ENCODE peak calls at places on chromosomes 4 and X, in nine cellular contexts. One of them, this sample, is unnamed.

GRCh38 chr4:118348886-118349285 is 3.9 kb downstream of the PRSS12 start:
- DNase-seq in foreskin fibroblast: no peak
- DNase-seq in left lung: no peak
- DNase-seq in mammary epithelial cell: peak
- DNase-seq in tibial artery: no peak
- DNase-seq in bronchial epithelial cell: peak
- DNase-seq in BE2C: no peak
- DNase-seq in osteoblast: no peak
- DNase-seq in AG04449: no peak
- DNase-seq in this sample: no peak

GRCh38 chr4:86661006-86661405 is 66.9 kb downstream of the PTPN13 start:
- DNase-seq in foreskin fibroblast: no peak
- DNase-seq in left lung: no peak
- DNase-seq in mammary epithelial cell: no peak
- DNase-seq in tibial artery: no peak
- DNase-seq in bronchial epithelial cell: peak
- DNase-seq in BE2C: no peak
- DNase-seq in osteoblast: peak
- DNase-seq in AG04449: no peak
- DNase-seq in this sample: no peak

GRCh38 chrX:74420194-74421035 is 878 bp upstream of the SLC16A2 start:
- DNase-seq in foreskin fibroblast: peak
- DNase-seq in left lung: peak
- DNase-seq in mammary epithelial cell: peak
- DNase-seq in tibial artery: peak
- DNase-seq in bronchial epithelial cell: peak
- DNase-seq in BE2C: peak
- DNase-seq in osteoblast: peak
- DNase-seq in AG04449: no peak
- DNase-seq in this sample: no peak

GRCh38 chrX:47620303-47620685 is 637 bp upstream of the SYN1 start:
- DNase-seq in foreskin fibroblast: no peak
- DNase-seq in left lung: no peak
- DNase-seq in mammary epithelial cell: no peak
- DNase-seq in tibial artery: no peak
- DNase-seq in bronchial epithelial cell: no peak
- DNase-seq in BE2C: no peak
- DNase-seq in osteoblast: no peak
- DNase-seq in AG04449: no peak
- DNase-seq in this sample: no peak

GRCh38 chr4:110615366-110616161 is 7.3 kb downstream of the PITX2 start:
- DNase-seq in foreskin fibroblast: no peak
- DNase-seq in left lung: peak
- DNase-seq in mammary epithelial cell: no peak
- DNase-seq in tibial artery: no peak
- DNase-seq in bronchial epithelial cell: no peak
- DNase-seq in BE2C: no peak
- DNase-seq in osteoblast: peak
- DNase-seq in AG04449: no peak
- DNase-seq in this sample: no peak

GRCh38 chr4:151302432-151302831 is 23.0 kb downstream of the SH3D19 start:
- DNase-seq in foreskin fibroblast: peak
- DNase-seq in left lung: no peak
- DNase-seq in mammary epithelial cell: no peak
- DNase-seq in tibial artery: no peak
- DNase-seq in bronchial epithelial cell: no peak
- DNase-seq in BE2C: no peak
- DNase-seq in osteoblast: no peak
- DNase-seq in AG04449: no peak
- DNase-seq in this sample: no peak

GRCh38 chrX:129433461-129433860 is 89.8 kb downstream of the SMARCA1 start:
- DNase-seq in foreskin fibroblast: no peak
- DNase-seq in left lung: no peak
- DNase-seq in mammary epithelial cell: no peak
- DNase-seq in tibial artery: no peak
- DNase-seq in bronchial epithelial cell: no peak
- DNase-seq in BE2C: no peak
- DNase-seq in osteoblast: peak
- DNase-seq in AG04449: no peak
- DNase-seq in this sample: no peak

GRCh38 chrX:103628386-103629290 is at the start of gene TCEAL1:
- DNase-seq in foreskin fibroblast: peak
- DNase-seq in left lung: peak
- DNase-seq in mammary epithelial cell: peak
- DNase-seq in tibial artery: peak
- DNase-seq in bronchial epithelial cell: no peak
- DNase-seq in BE2C: peak
- DNase-seq in osteoblast: no peak
- DNase-seq in AG04449: no peak
- DNase-seq in this sample: no peak

GRCh38 chr4:159105063-159105414 is 2.2 kb downstream of the RAPGEF2 start:
- DNase-seq in foreskin fibroblast: peak
- DNase-seq in left lung: no peak
- DNase-seq in mammary epithelial cell: peak
- DNase-seq in tibial artery: no peak
- DNase-seq in bronchial epithelial cell: peak
- DNase-seq in BE2C: no peak
- DNase-seq in osteoblast: peak
- DNase-seq in AG04449: no peak
- DNase-seq in this sample: no peak

GRCh38 chr4:17665346-17665745 is 50.9 kb downstream of the MED28 start:
- DNase-seq in foreskin fibroblast: no peak
- DNase-seq in left lung: no peak
- DNase-seq in mammary epithelial cell: no peak
- DNase-seq in tibial artery: no peak
- DNase-seq in bronchial epithelial cell: no peak
- DNase-seq in BE2C: no peak
- DNase-seq in osteoblast: no peak
- DNase-seq in AG04449: no peak
- DNase-seq in this sample: no peak

GRCh38 chrX:31658360-31658759 is 586.5 kb upstream of the FTHL17 start:
- DNase-seq in foreskin fibroblast: peak
- DNase-seq in left lung: no peak
- DNase-seq in mammary epithelial cell: no peak
- DNase-seq in tibial artery: no peak
- DNase-seq in bronchial epithelial cell: peak
- DNase-seq in BE2C: no peak
- DNase-seq in osteoblast: peak
- DNase-seq in AG04449: peak
- DNase-seq in this sample: no peak

GRCh38 chr4:133148690-133149363 is at the start of gene PCDH10:
- DNase-seq in foreskin fibroblast: peak
- DNase-seq in left lung: peak
- DNase-seq in mammary epithelial cell: peak
- DNase-seq in tibial artery: peak
- DNase-seq in bronchial epithelial cell: peak
- DNase-seq in BE2C: peak
- DNase-seq in osteoblast: peak
- DNase-seq in AG04449: peak
- DNase-seq in this sample: peak

GRCh38 chrX:21657318-21658151 is 595 bp downstream of the KLHL34 start:
- DNase-seq in foreskin fibroblast: no peak
- DNase-seq in left lung: peak
- DNase-seq in mammary epithelial cell: no peak
- DNase-seq in tibial artery: no peak
- DNase-seq in bronchial epithelial cell: no peak
- DNase-seq in BE2C: no peak
- DNase-seq in osteoblast: peak
- DNase-seq in AG04449: no peak
- DNase-seq in this sample: no peak

GRCh38 chr4:143083811-143084472 is 100.8 kb upstream of the USP38 start:
- DNase-seq in foreskin fibroblast: peak
- DNase-seq in left lung: no peak
- DNase-seq in mammary epithelial cell: no peak
- DNase-seq in tibial artery: no peak
- DNase-seq in bronchial epithelial cell: no peak
- DNase-seq in BE2C: no peak
- DNase-seq in osteoblast: no peak
- DNase-seq in AG04449: no peak
- DNase-seq in this sample: no peak

GRCh38 chr4:73438582-73439215 is 2.7 kb downstream of the AFP start:
- DNase-seq in foreskin fibroblast: peak
- DNase-seq in left lung: no peak
- DNase-seq in mammary epithelial cell: no peak
- DNase-seq in tibial artery: no peak
- DNase-seq in bronchial epithelial cell: no peak
- DNase-seq in BE2C: no peak
- DNase-seq in osteoblast: no peak
- DNase-seq in AG04449: no peak
- DNase-seq in this sample: no peak

GRCh38 chr4:5137226-5137625 is 85.9 kb downstream of the STK32B start:
- DNase-seq in foreskin fibroblast: no peak
- DNase-seq in left lung: no peak
- DNase-seq in mammary epithelial cell: no peak
- DNase-seq in tibial artery: no peak
- DNase-seq in bronchial epithelial cell: no peak
- DNase-seq in BE2C: no peak
- DNase-seq in osteoblast: no peak
- DNase-seq in AG04449: no peak
- DNase-seq in this sample: no peak

GRCh38 chr4:56684320-56684719 is 3.2 kb upstream of the HOPX start:
- DNase-seq in foreskin fibroblast: peak
- DNase-seq in left lung: no peak
- DNase-seq in mammary epithelial cell: peak
- DNase-seq in tibial artery: no peak
- DNase-seq in bronchial epithelial cell: peak
- DNase-seq in BE2C: no peak
- DNase-seq in osteoblast: no peak
- DNase-seq in AG04449: no peak
- DNase-seq in this sample: no peak

GRCh38 chr4:6701371-6701770 is 7.7 kb downstream of the S100P start:
- DNase-seq in foreskin fibroblast: no peak
- DNase-seq in left lung: no peak
- DNase-seq in mammary epithelial cell: no peak
- DNase-seq in tibial artery: no peak
- DNase-seq in bronchial epithelial cell: no peak
- DNase-seq in BE2C: no peak
- DNase-seq in osteoblast: peak
- DNase-seq in AG04449: no peak
- DNase-seq in this sample: no peak

GRCh38 chrX:80747832-80748231 is 61.8 kb downstream of the BRWD3 start:
- DNase-seq in foreskin fibroblast: peak
- DNase-seq in left lung: no peak
- DNase-seq in mammary epithelial cell: peak
- DNase-seq in tibial artery: no peak
- DNase-seq in bronchial epithelial cell: peak
- DNase-seq in BE2C: no peak
- DNase-seq in osteoblast: no peak
- DNase-seq in AG04449: no peak
- DNase-seq in this sample: no peak

GRCh38 chrX:66035667-66036066 is 4.2 kb downstream of the VSIG4 start:
- DNase-seq in foreskin fibroblast: no peak
- DNase-seq in left lung: no peak
- DNase-seq in mammary epithelial cell: no peak
- DNase-seq in tibial artery: no peak
- DNase-seq in bronchial epithelial cell: no peak
- DNase-seq in BE2C: no peak
- DNase-seq in osteoblast: no peak
- DNase-seq in AG04449: no peak
- DNase-seq in this sample: no peak

GRCh38 chrX:82218361-82218760 is 1016.5 kb downstream of the SH3BGRL start:
- DNase-seq in foreskin fibroblast: no peak
- DNase-seq in left lung: no peak
- DNase-seq in mammary epithelial cell: peak
- DNase-seq in tibial artery: no peak
- DNase-seq in bronchial epithelial cell: peak
- DNase-seq in BE2C: no peak
- DNase-seq in osteoblast: no peak
- DNase-seq in AG04449: no peak
- DNase-seq in this sample: peak

DNA sequence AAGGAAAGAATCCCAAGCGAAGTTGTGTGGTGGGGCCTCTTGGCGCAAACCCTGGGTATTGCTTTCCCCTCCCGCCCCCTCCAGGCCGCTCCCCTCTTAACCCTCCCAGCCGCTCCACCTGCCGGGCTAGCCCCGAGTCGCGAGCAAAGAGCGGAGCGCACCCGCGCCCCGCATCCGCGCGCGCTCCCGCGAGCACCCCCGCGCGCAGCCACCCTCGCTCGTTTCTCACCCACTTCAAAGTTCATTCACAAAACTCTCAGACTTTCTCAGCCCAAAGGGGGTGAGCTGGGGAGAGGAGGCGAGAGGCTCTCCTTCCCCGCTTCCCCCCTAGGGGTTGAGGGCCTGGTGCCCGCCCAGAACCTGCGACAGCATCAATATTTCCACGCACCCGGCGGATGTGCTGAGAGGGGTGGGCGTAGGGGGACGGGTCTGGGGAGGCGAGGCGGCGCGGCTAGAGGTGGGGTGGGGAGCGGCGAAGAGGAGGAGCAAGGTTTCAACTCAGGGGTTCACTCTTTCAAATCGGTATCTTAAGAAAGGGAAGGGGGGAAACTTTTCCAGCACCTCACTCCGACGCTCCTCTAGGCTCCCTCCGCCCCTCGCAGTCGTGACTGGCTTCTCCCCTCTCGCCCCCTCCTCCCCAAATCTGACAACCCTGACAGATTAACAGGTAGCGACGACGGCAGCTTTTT is 1.8 kb downstream of the MAML3 start:
- DNase-seq in foreskin fibroblast: peak
- DNase-seq in left lung: peak
- DNase-seq in mammary epithelial cell: no peak
- DNase-seq in tibial artery: no peak
- DNase-seq in bronchial epithelial cell: no peak
- DNase-seq in BE2C: peak
- DNase-seq in osteoblast: peak
- DNase-seq in AG04449: no peak
- DNase-seq in this sample: no peak
- TF ChIP-seq CTCF in foreskin fibroblast: peak
- TF ChIP-seq CTCF in left lung: no peak
- TF ChIP-seq CTCF in mammary epithelial cell: no peak
- TF ChIP-seq CTCF in tibial artery: peak
- TF ChIP-seq CTCF in bronchial epithelial cell: peak
- TF ChIP-seq CTCF in BE2C: peak
- TF ChIP-seq CTCF in osteoblast: peak
- TF ChIP-seq CTCF in AG04449: peak
- TF ChIP-seq CTCF in this sample: peak

GRCh38 chrX:154068560-154068959 is 29.0 kb downstream of the MECP2 start:
- DNase-seq in foreskin fibroblast: no peak
- DNase-seq in left lung: no peak
- DNase-seq in mammary epithelial cell: no peak
- DNase-seq in tibial artery: no peak
- DNase-seq in bronchial epithelial cell: no peak
- DNase-seq in BE2C: no peak
- DNase-seq in osteoblast: no peak
- DNase-seq in AG04449: no peak
- DNase-seq in this sample: no peak
- H3K4me3 ChIP-seq in foreskin fibroblast: no peak
- H3K4me3 ChIP-seq in left lung: no peak
- H3K4me3 ChIP-seq in mammary epithelial cell: no peak
- H3K4me3 ChIP-seq in tibial artery: no peak
- H3K4me3 ChIP-seq in bronchial epithelial cell: no peak
- H3K4me3 ChIP-seq in BE2C: no peak
- H3K4me3 ChIP-seq in osteoblast: no peak
- H3K4me3 ChIP-seq in AG04449: no peak
- H3K4me3 ChIP-seq in this sample: no peak

GRCh38 chr4:8320386-8320750 is 50.8 kb downstream of the HTRA3 start:
- DNase-seq in foreskin fibroblast: no peak
- DNase-seq in left lung: no peak
- DNase-seq in mammary epithelial cell: no peak
- DNase-seq in tibial artery: no peak
- DNase-seq in bronchial epithelial cell: no peak
- DNase-seq in BE2C: no peak
- DNase-seq in osteoblast: no peak
- DNase-seq in AG04449: no peak
- DNase-seq in this sample: no peak
- TF ChIP-seq CTCF in foreskin fibroblast: peak
- TF ChIP-seq CTCF in left lung: no peak
- TF ChIP-seq CTCF in mammary epithelial cell: peak
- TF ChIP-seq CTCF in tibial artery: no peak
- TF ChIP-seq CTCF in bronchial epithelial cell: peak
- TF ChIP-seq CTCF in BE2C: peak
- TF ChIP-seq CTCF in osteoblast: peak
- TF ChIP-seq CTCF in AG04449: no peak
- TF ChIP-seq CTCF in this sample: peak

GRCh38 chr4:176259330-176260090 is 9.5 kb downstream of the ASB5 start:
- DNase-seq in foreskin fibroblast: peak
- DNase-seq in left lung: no peak
- DNase-seq in mammary epithelial cell: peak
- DNase-seq in tibial artery: no peak
- DNase-seq in bronchial epithelial cell: peak
- DNase-seq in BE2C: no peak
- DNase-seq in osteoblast: no peak
- DNase-seq in AG04449: peak
- DNase-seq in this sample: no peak
- H3K4me3 ChIP-seq in foreskin fibroblast: no peak
- H3K4me3 ChIP-seq in left lung: no peak
- H3K4me3 ChIP-seq in mammary epithelial cell: no peak
- H3K4me3 ChIP-seq in tibial artery: no peak
- H3K4me3 ChIP-seq in bronchial epithelial cell: no peak
- H3K4me3 ChIP-seq in BE2C: no peak
- H3K4me3 ChIP-seq in osteoblast: no peak
- H3K4me3 ChIP-seq in AG04449: no peak
- H3K4me3 ChIP-seq in this sample: no peak

This sample was measured in epithelial cell of proximal tubule.